ENCODE peak calls at places on chromosomes 4 and X, in seven cellular contexts. D is NAMALWA, Q is NCI-H1436, S is K562, Y is upper lobe of right lung, Z is hypothalamus, U is dermis microvascular lymphatic vessel endothelial cell. R is an unnamed sample.

GRCh38 chr4:156021298-156021697 is 67.6 kb upstream of the CTSO start:
- DNase-seq in Q (no peak), D (no peak), Z (no peak), U (no peak), Y (no peak), S (no peak), R (no peak)

GRCh38 chr4:1014395-1015167 is 3.2 kb downstream of the FGFRL1 start:
- DNase-seq in S (no peak), U (no peak), Q (no peak), D (no peak), Y (no peak), Z (peak; percentile 78), R (no peak)

GRCh38 chr4:121156822-121157769 is 7.0 kb downstream of the TNIP3 start:
- DNase-seq in S (peak; percentile 0), D (no peak), U (peak; percentile 11), Z (peak; percentile 3), Q (no peak), Y (peak; percentile 77), R (no peak)

GRCh38 chr4:89134775-89135319 is 23.5 kb downstream of the TIGD2 start:
- DNase-seq in Q (no peak), Z (no peak), U (peak; percentile 3), Y (no peak), D (no peak), S (no peak), R (no peak)

GRCh38 chrX:136353519-136354095 is 52.8 kb downstream of the ADGRG4 start:
- DNase-seq in U (no peak), Y (no peak), D (no peak), Z (no peak), Q (no peak), S (no peak), R (no peak)

GRCh38 chr4:186829740-186830449 is 106.2 kb upstream of the FAT1 start:
- DNase-seq in D (no peak), Q (no peak), Z (no peak), Y (no peak), S (peak; percentile 69), U (no peak), R (no peak)

GRCh38 chrX:17689971-17690409 is 47.3 kb upstream of the SCML1 start:
- DNase-seq in Y (no peak), Z (no peak), S (peak; percentile 35), D (peak; percentile 49), Q (peak; percentile 31), U (peak; percentile 66), R (no peak)

GRCh38 chr4:186190456-186191265 is 706 bp upstream of the CYP4V2 start:
- DNase-seq in D (peak; percentile 74), Y (peak; percentile 81), Q (no peak), U (no peak), S (peak; percentile 53), Z (peak; percentile 85), R (no peak)

GRCh38 chrX:69153060-69153730 is 12.1 kb downstream of the PJA1 start:
- DNase-seq in Y (no peak), U (no peak), Q (no peak), D (no peak), Z (peak; percentile 18), S (no peak), R (peak; percentile 87)

GRCh38 chrX:100674705-100675104 is 30.7 kb downstream of the SRPX2 start:
- DNase-seq in S (peak; percentile 16), U (peak; percentile 17), D (peak; percentile 5), Z (no peak), Y (no peak), Q (no peak), R (no peak)

GRCh38 chrX:74438771-74439170 is 17.5 kb downstream of the SLC16A2 start:
- DNase-seq in Z (no peak), S (no peak), Y (no peak), D (no peak), Q (no peak), U (no peak), R (no peak)

GRCh38 chr4:16579866-16580265 is 318.6 kb downstream of the LDB2 start:
- DNase-seq in Y (no peak), Z (no peak), S (no peak), U (no peak), D (no peak), Q (no peak), R (no peak)

GRCh38 chrX:9342581-9343051 is 122.2 kb upstream of the TBL1X start:
- DNase-seq in S (peak; percentile 93), Q (peak; percentile 69), Y (peak; percentile 84), D (no peak), U (peak; percentile 80), Z (peak; percentile 68), R (peak; percentile 91)

GRCh38 chr4:26191353-26191752 is 129.5 kb upstream of the RBPJ start:
- DNase-seq in D (no peak), Y (no peak), Z (no peak), U (no peak), S (no peak), Q (no peak), R (no peak)

GRCh38 chrX:134774190-134775048 is 116.1 kb upstream of the PLAC1 start:
- DNase-seq in Y (no peak), Z (no peak), D (no peak), Q (no peak), U (no peak), S (no peak), R (no peak)

GRCh38 chr4:92254767-92255442 is 48.9 kb upstream of the GRID2 start:
- DNase-seq in D (no peak), S (no peak), Q (no peak), U (no peak), Y (no peak), Z (no peak), R (no peak)

GRCh38 chrX:103687073-103687695 is 685 bp upstream of the MORF4L2 start:
- DNase-seq in D (peak; percentile 82), Y (peak; percentile 94), Q (peak; percentile 85), Z (peak; percentile 85), S (peak; percentile 87), U (peak; percentile 82), R (peak; percentile 93)

GRCh38 chrX:24874604-24875247 is 141.0 kb downstream of the ARX start:
- DNase-seq in Q (no peak), S (no peak), D (no peak), Z (no peak), Y (no peak), U (no peak), R (no peak)

GRCh38 chrX:38172596-38172995 is 48.1 kb downstream of the SRPX start:
- DNase-seq in Y (no peak), D (no peak), Q (no peak), U (no peak), Z (no peak), S (no peak), R (no peak)

GRCh38 chr4:7187691-7188090 is 4.6 kb upstream of the SORCS2 start:
- DNase-seq in Z (no peak), Y (peak; percentile 27), S (no peak), U (no peak), Q (no peak), D (no peak), R (peak; percentile 76)

GRCh38 chr4:101274888-101275752 is 72.2 kb downstream of the PPP3CA start:
- DNase-seq in Y (no peak), D (no peak), U (no peak), Z (no peak), S (no peak), Q (no peak), R (no peak)

GRCh38 chr4:31360786-31361185 is 640.6 kb downstream of the PCDH7 start:
- DNase-seq in D (no peak), S (no peak), U (peak; percentile 5), Y (no peak), Q (no peak), Z (no peak), R (no peak)

GRCh38 chr4:1072830-1073446 is 40.4 kb downstream of the RNF212 start:
- DNase-seq in S (peak; percentile 77), D (peak; percentile 76), U (peak; percentile 68), Z (peak; percentile 25), Q (peak; percentile 4), Y (peak; percentile 62), R (no peak)

GRCh38 chr4:6362896-6363295 is 93.2 kb downstream of the WFS1 start:
- DNase-seq in Q (no peak), S (peak; percentile 65), U (peak; percentile 38), Y (no peak), Z (no peak), D (peak; percentile 19), R (no peak)

GRCh38 chrX:131237363-131237762 is 51.7 kb downstream of the IGSF1 start:
- DNase-seq in D (no peak), Q (no peak), Y (no peak), S (no peak), U (no peak), Z (no peak), R (no peak)

GRCh38 chr4:90318208-90318607 is 191.0 kb downstream of the CCSER1 start:
- DNase-seq in S (no peak), Z (no peak), Y (no peak), U (peak; percentile 59), D (no peak), Q (no peak), R (no peak)

GRCh38 chr4:166498541-166498940 is 625.5 kb downstream of the TLL1 start:
- DNase-seq in Y (no peak), D (no peak), U (no peak), S (no peak), Z (no peak), Q (no peak), R (no peak)

GRCh38 chr4:48851651-48852050 is 20.8 kb downstream of the OCIAD1 start:
- DNase-seq in Y (no peak), D (no peak), U (no peak), S (no peak), Z (no peak), Q (no peak), R (no peak)

GRCh38 chr4:181643466-181643865 is 599.7 kb upstream of the TENM3 start:
- DNase-seq in D (no peak), Z (no peak), S (no peak), Y (no peak), U (no peak), Q (no peak), R (no peak)

GRCh38 chr4:184937745-184938144 is 80.5 kb upstream of the HELT start:
- DNase-seq in D (no peak), S (no peak), Q (no peak), U (no peak), Y (no peak), Z (no peak), R (no peak)

GRCh38 chr4:41620594-41621256 is 82.8 kb downstream of the LIMCH1 start:
- DNase-seq in U (no peak), D (no peak), Z (no peak), Y (no peak), S (no peak), Q (peak; percentile 21), R (no peak)

GRCh38 chr4:5957091-5957490 is 61.1 kb downstream of the C4orf50 start:
- DNase-seq in Z (no peak), D (no peak), Y (peak; percentile 51), Q (no peak), U (no peak), S (no peak), R (peak; percentile 33)

R was measured in mesenteric fat pad.